ENCODE peak calls at places on chromosomes 3 and 15, in five cellular contexts. P is neural crest cell, R is amygdala, I is left ventricle myocardium inferior, V is NCI-H1092 treated with DMSO at 0.1 percent for 48 hours. W is an unnamed sample.

GRCh38 chr3:66502267-66502874 is 1.5 kb upstream of the LRIG1 start:
- DNase-seq in P (no peak), R (no peak), I (no peak), V (no peak), W (no peak)

GRCh38 chr15:73244333-73244732 is 124.4 kb downstream of the HCN4 start:
- DNase-seq in P (no peak), R (no peak), I (no peak), V (no peak), W (no peak)

GRCh38 chr3:159233734-159234133 is 431.9 kb downstream of the MFSD1 start:
- DNase-seq in P (no peak), R (no peak), I (no peak), V (no peak), W (no peak)

GRCh38 chr15:99729920-99730319 is 3.3 kb downstream of the LYSMD4 start:
- DNase-seq in P (no peak), R (no peak), I (no peak), V (no peak), W (peak; percentile 59)

GRCh38 chr3:123067689-123068226 is 933 bp downstream of the PDIA5 start:
- DNase-seq in P (no peak), R (no peak), I (no peak), V (no peak), W (peak; percentile 27)

GRCh38 chr15:39456113-39456512 is 124.8 kb upstream of the THBS1 start:
- DNase-seq in P (no peak), R (no peak), I (no peak), V (no peak), W (no peak)

GRCh38 chr3:169751875-169752274 is 13.0 kb downstream of the TERC start:
- DNase-seq in P (no peak), R (no peak), I (no peak), V (no peak), W (no peak)

GRCh38 chr15:39434751-39435238 is 146.1 kb upstream of the THBS1 start:
- DNase-seq in P (no peak), R (no peak), I (no peak), V (no peak), W (no peak)

GRCh38 chr3:13459605-13460340 is 20.3 kb upstream of the HDAC11 start:
- DNase-seq in P (no peak), R (no peak), I (no peak), V (no peak), W (no peak)

GRCh38 chr3:48240000-48240710 is 749 bp upstream of the ZNF589 start:
- DNase-seq in P (peak; percentile 6), R (no peak), I (no peak), V (no peak), W (no peak)

GRCh38 chr3:4979401-4980228 is at the start of gene BHLHE40:
- DNase-seq in P (peak; percentile 33), R (no peak), I (peak; percentile 46), V (peak; percentile 19), W (no peak)

GRCh38 chr15:67785431-67785830 is 39.9 kb upstream of the SKOR1 start:
- DNase-seq in P (no peak), R (no peak), I (no peak), V (no peak), W (no peak)

GRCh38 chr15:80803580-80804525 is 24.7 kb downstream of the CEMIP start:
- DNase-seq in P (no peak), R (no peak), I (no peak), V (no peak), W (no peak)

GRCh38 chr3:134155456-134155855 is 95.2 kb downstream of the RYK start:
- DNase-seq in P (no peak), R (no peak), I (no peak), V (peak; percentile 35), W (no peak)

GRCh38 chr3:53193466-53194217 is 32.6 kb downstream of the PRKCD start:
- DNase-seq in P (no peak), R (no peak), I (no peak), V (no peak), W (peak; percentile 45)

GRCh38 chr15:43789409-43789808 is 2.7 kb upstream of the SERF2 start:
- DNase-seq in P (no peak), R (no peak), I (no peak), V (no peak), W (no peak)

GRCh38 chr3:33181229-33181628 is 37.4 kb downstream of the SUSD5 start:
- DNase-seq in P (no peak), R (no peak), I (no peak), V (no peak), W (no peak)

GRCh38 chr15:34609658-34610057 is 26.2 kb upstream of the GOLGA8B start:
- DNase-seq in P (no peak), R (no peak), I (no peak), V (no peak), W (no peak)

GRCh38 chr15:77839431-77839830 is 206.7 kb upstream of the LINGO1 start:
- DNase-seq in P (no peak), R (no peak), I (no peak), V (no peak), W (no peak)

GRCh38 chr3:71245971-71246860 is 337.3 kb downstream of the FOXP1 start:
- DNase-seq in P (no peak), R (no peak), I (no peak), V (peak; percentile 14), W (no peak)

GRCh38 chr15:88605507-88606436 is 15.4 kb upstream of the AEN start:
- DNase-seq in P (peak; percentile 44), R (no peak), I (peak; percentile 50), V (peak; percentile 57), W (peak; percentile 61)

GRCh38 chr3:143480306-143480852 is 360.8 kb downstream of the CHST2 start:
- DNase-seq in P (no peak), R (no peak), I (no peak), V (no peak), W (no peak)

GRCh38 chr3:20023663-20024417 is 11.8 kb upstream of the PP2D1 start:
- DNase-seq in P (no peak), R (no peak), I (peak; percentile 34), V (no peak), W (no peak)

GRCh38 chr3:15969874-15970640 is 172.3 kb upstream of the ANKRD28 start:
- DNase-seq in P (no peak), R (no peak), I (no peak), V (no peak), W (no peak)

GRCh38 chr15:71891026-71891425 is 80.7 kb downstream of the NR2E3 start:
- DNase-seq in P (no peak), R (no peak), I (no peak), V (no peak), W (no peak)

GRCh38 chr15:89016549-89017041 is 71.7 kb upstream of the ABHD2 start:
- DNase-seq in P (no peak), R (no peak), I (no peak), V (no peak), W (no peak)

GRCh38 chr3:29922990-29923746 is 642.3 kb downstream of the RBMS3 start:
- DNase-seq in P (no peak), R (no peak), I (peak; percentile 20), V (no peak), W (peak; percentile 66)

GRCh38 chr15:29411299-29411698 is 141.7 kb upstream of the NSMCE3 start:
- DNase-seq in P (no peak), R (no peak), I (no peak), V (no peak), W (no peak)

GRCh38 chr3:8619548-8619947 is 25.1 kb downstream of the SSUH2 start:
- DNase-seq in P (no peak), R (no peak), I (no peak), V (no peak), W (peak; percentile 60)

GRCh38 chr3:35867782-35868181 is 228.5 kb downstream of the ARPP21 start:
- DNase-seq in P (no peak), R (no peak), I (no peak), V (no peak), W (no peak)

GRCh38 chr3:185900228-185900627 is 37.6 kb downstream of the TRA2B start:
- DNase-seq in P (no peak), R (no peak), I (no peak), V (no peak), W (peak; percentile 78)

GRCh38 chr3:156762631-156763185 is 63.4 kb upstream of the LEKR1 start:
- DNase-seq in P (no peak), R (no peak), I (no peak), V (no peak), W (no peak)

GRCh38 chr3:24264748-24265158 is 229.9 kb downstream of the THRB start:
- DNase-seq in P (no peak), R (no peak), I (no peak), V (no peak), W (peak; percentile 39)

GRCh38 chr3:112348945-112349344 is 16.0 kb downstream of the CD200 start:
- DNase-seq in P (no peak), R (no peak), I (no peak), V (no peak), W (no peak)

GRCh38 chr3:128855574-128855973 is 23.8 kb upstream of the ACAD9 start:
- DNase-seq in P (no peak), R (no peak), I (no peak), V (no peak), W (no peak)

GRCh38 chr15:81869161-81869928 is 176.5 kb downstream of the MEX3B start:
- DNase-seq in P (no peak), R (no peak), I (no peak), V (no peak), W (no peak)

GRCh38 chr3:32045091-32045964 is 61.1 kb upstream of the GPD1L start:
- DNase-seq in P (no peak), R (no peak), I (no peak), V (peak; percentile 76), W (peak; percentile 23)